ENCODE peak calls at places on chromosome 21, in eight cellular contexts. N is tibial artery; J is heart right ventricle; K is IMR-90; A is pancreas; R is psoas muscle; L is CD8-positive, alpha-beta memory T cell; E is mammary epithelial cell. U is an unnamed sample. For H3K9me3, the result is how much of the 10 kb centered on the place peaks cover.

GRCh38 chr21:46011267-46011967 is 29.8 kb downstream of the COL6A1 start:
- DNase-seq in R (no peak), K (no peak), N (no peak), L (no peak), A (no peak), J (no peak), E (no peak), U (no peak)

GRCh38 chr21:18411565-18411964 is 8.0 kb upstream of the TMPRSS15 start:
- DNase-seq in J (no peak), A (no peak), K (no peak), N (no peak), L (no peak), R (no peak), E (no peak), U (no peak)

GRCh38 chr21:20999567-21000169 is 1.5 kb downstream of the NCAM2 start:
- DNase-seq in E (peak), N (no peak), J (peak), R (no peak), K (peak), A (no peak), L (no peak), U (no peak)

GRCh38 chr21:29267666-29268065 is 31.1 kb upstream of the BACH1 start:
- DNase-seq in K (no peak), L (no peak), A (no peak), N (no peak), J (no peak), R (no peak), E (no peak), U (no peak)

GRCh38 chr21:34651642-34652041 is 17.2 kb upstream of the CLIC6 start:
- DNase-seq in L (no peak), R (no peak), J (no peak), K (no peak), N (no peak), E (no peak), A (no peak), U (no peak)

GRCh38 chr21:34020005-34020847 is 53.2 kb upstream of the MRPS6 start:
- DNase-seq in R (no peak), K (no peak), A (no peak), N (no peak), L (no peak), E (no peak), J (no peak), U (no peak)

GRCh38 chr21:35594905-35595304 is 465.4 kb downstream of the SETD4 start:
- DNase-seq in E (no peak), N (no peak), R (no peak), L (no peak), J (no peak), A (no peak), K (no peak), U (no peak)

GRCh38 chr21:24941316-24942185 is 665.7 kb downstream of the MRPL39 start:
- DNase-seq in L (no peak), R (no peak), E (no peak), A (no peak), J (no peak), N (no peak), K (no peak), U (peak)

GRCh38 chr21:29753216-29753615 is 186.6 kb downstream of the GRIK1 start:
- DNase-seq in E (no peak), J (no peak), A (no peak), L (no peak), N (no peak), R (no peak), K (no peak), U (no peak)

GRCh38 chr21:35565204-35565611 is 495.1 kb downstream of the SETD4 start:
- DNase-seq in L (no peak), E (peak), N (peak), R (peak), K (peak), A (no peak), J (peak), U (peak)

GRCh38 chr21:35674895-35675470 is 385.3 kb downstream of the SETD4 start:
- DNase-seq in L (no peak), J (no peak), R (no peak), K (peak), N (no peak), A (no peak), E (no peak), U (no peak)

GRCh38 chr21:16193758-16194606 is 464.2 kb downstream of the USP25 start:
- DNase-seq in L (no peak), N (peak), K (peak), J (peak), A (no peak), R (peak), E (peak), U (peak)

GRCh38 chr21:29232601-29233541 is 65.9 kb upstream of the BACH1 start:
- DNase-seq in K (peak), L (no peak), J (no peak), R (no peak), E (peak), A (no peak), N (no peak), U (peak)

GRCh38 chr21:29182674-29183073 is 52.2 kb downstream of the MAP3K7CL start:
- DNase-seq in J (no peak), R (no peak), L (no peak), N (no peak), A (no peak), E (no peak), K (peak), U (no peak)

GRCh38 chr21:35390013-35390776 is 341.1 kb upstream of the RUNX1 start:
- DNase-seq in N (no peak), L (no peak), A (no peak), K (peak), R (no peak), E (peak), J (no peak), U (peak)

GRCh38 chr21:35062016-35062415 is 12.9 kb upstream of the RUNX1 start:
- DNase-seq in N (no peak), L (no peak), R (no peak), A (no peak), E (no peak), J (no peak), K (no peak), U (no peak)

GRCh38 chr21:17560377-17560776 is 47.5 kb downstream of the CXADR start:
- DNase-seq in A (no peak), E (no peak), R (no peak), L (no peak), K (peak), J (no peak), N (no peak), U (no peak)

GRCh38 chr21:34520769-34521508 is 8.9 kb upstream of the KCNE1 start:
- DNase-seq in L (no peak), K (no peak), R (no peak), J (no peak), N (no peak), E (no peak), A (no peak), U (no peak)

GRCh38 chr21:35127851-35128250 is 78.7 kb upstream of the RUNX1 start:
- DNase-seq in E (no peak), A (no peak), N (no peak), L (no peak), J (no peak), R (no peak), K (no peak), U (no peak)

GRCh38 chr21:45989355-45990048 is 7.9 kb downstream of the COL6A1 start:
- DNase-seq in L (no peak), N (no peak), E (no peak), K (no peak), A (peak), J (peak), R (peak), U (no peak)

GRCh38 chr21:28671549-28672195 is 321.0 kb downstream of the LTN1 start:
- DNase-seq in N (no peak), R (no peak), A (no peak), J (no peak), L (no peak), E (no peak), K (no peak), U (peak)

GRCh38 chr21:38311091-38311490 is 54.3 kb downstream of the KCNJ15 start:
- DNase-seq in A (no peak), J (no peak), K (no peak), R (no peak), E (no peak), N (no peak), L (no peak), U (no peak)

GRCh38 chr21:14883351-14883750 is 181.4 kb downstream of the NRIP1 start:
- DNase-seq in J (no peak), A (no peak), K (no peak), E (no peak), N (no peak), L (no peak), R (no peak), U (no peak)

GRCh38 chr21:16310191-16310590 is 580.4 kb downstream of the USP25 start:
- DNase-seq in L (no peak), K (no peak), N (no peak), A (no peak), E (no peak), J (no peak), R (no peak), U (no peak)

GRCh38 chr21:34603002-34603709 is 11.8 kb downstream of the RCAN1 start:
- DNase-seq in J (peak), N (peak), L (no peak), A (peak), R (peak), E (peak), K (peak), U (peak)

GRCh38 chr21:22278366-22278765 is 1280.2 kb downstream of the NCAM2 start:
- DNase-seq in K (no peak), L (no peak), R (no peak), J (no peak), N (no peak), E (no peak), A (no peak), U (no peak)

GRCh38 chr21:37742532-37742931 is 173.7 kb downstream of the KCNJ6 start:
- DNase-seq in L (no peak), R (no peak), N (no peak), E (peak), J (no peak), A (no peak), K (peak), U (no peak)

GRCh38 chr21:38639782-38640750 is 141.8 kb upstream of the ERG start:
- DNase-seq in N (no peak), E (no peak), K (no peak), A (no peak), R (no peak), J (no peak), L (no peak), U (peak)

GRCh38 chr21:46156378-46156645 is 933 bp upstream of the FTCD start:
- DNase-seq in E (no peak), R (no peak), L (no peak), K (no peak), N (no peak), J (no peak), A (peak), U (no peak)

GRCh38 chr21:39705849-39706248 is 39.1 kb upstream of the IGSF5 start:
- DNase-seq in E (no peak), R (no peak), J (no peak), A (no peak), N (no peak), L (no peak), K (peak), U (no peak)

GRCh38 chr21:39430457-39430856 is 15.1 kb downstream of the LCA5L start:
- DNase-seq in E (no peak), A (no peak), K (no peak), J (no peak), R (no peak), N (no peak), L (no peak), U (no peak)

GRCh38 chr21:15437873-15438272 is 291.9 kb upstream of the USP25 start:
- DNase-seq in E (peak), R (no peak), A (no peak), K (no peak), J (no peak), N (no peak), L (no peak), U (no peak)

GRCh38 chr21:34612557-34612956 is 2.4 kb downstream of the RCAN1 start:
- DNase-seq in E (no peak), L (no peak), N (no peak), K (no peak), R (no peak), A (no peak), J (no peak), U (no peak)

GRCh38 chr21:46129846-46130651 is 25.3 kb downstream of the FTCD start:
- DNase-seq in E (no peak), R (peak), K (no peak), A (peak), J (no peak), N (no peak), L (no peak), U (no peak)

GRCh38 chr21:38228115-38228514 is 28.7 kb upstream of the KCNJ15 start:
- DNase-seq in R (no peak), K (no peak), A (no peak), N (no peak), J (no peak), L (no peak), E (peak), U (no peak)

GRCh38 chr21:28793043-28793442 is 199.6 kb downstream of the LTN1 start:
- DNase-seq in A (no peak), E (no peak), R (no peak), N (no peak), K (peak), J (peak), L (no peak), U (no peak)

GRCh38 chr21:16954787-16955186 is 558.1 kb upstream of the CXADR start:
- DNase-seq in K (no peak), N (no peak), R (no peak), J (no peak), L (no peak), E (no peak), A (no peak), U (peak)

GRCh38 chr21:23977971-23978370 is 1629.3 kb downstream of the MRPL39 start:
- DNase-seq in A (no peak), E (no peak), N (no peak), J (no peak), K (no peak), R (no peak), L (no peak), U (no peak)

DNA sequence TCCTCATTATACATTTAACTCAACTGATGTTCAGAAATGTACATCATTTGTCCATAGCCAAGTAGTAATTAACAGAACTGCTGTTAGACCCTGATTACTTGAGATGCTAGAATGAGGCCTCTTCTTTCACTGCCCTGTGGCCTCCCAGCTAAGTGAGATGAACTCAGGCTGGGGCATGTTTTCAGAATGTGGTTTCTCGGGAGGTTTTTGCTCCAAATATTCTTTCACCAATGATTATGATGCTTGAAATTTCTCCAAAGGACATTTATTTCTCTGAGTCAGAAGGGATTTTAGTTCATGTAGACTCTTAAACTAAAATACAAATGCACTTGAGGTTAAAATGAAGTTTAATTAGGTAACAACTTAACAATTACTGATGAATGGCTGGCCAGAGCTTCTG is 34.6 kb upstream of the ADAMTS5 start:
- DNase-seq in L (no peak), K (no peak), E (no peak), A (no peak), R (no peak), J (no peak), N (no peak), U (no peak)
- H3K9me3 ChIP-seq in L (under half), K (under half), E (under half), A (under half), R (under half), J (under half), N (under half), U (under half)

GRCh38 chr21:42237577-42237976 is 18.6 kb downstream of the ABCG1 start:
- DNase-seq in A (peak), R (peak), J (no peak), E (no peak), N (no peak), L (peak), K (no peak), U (no peak)

GRCh38 chr21:42236014-42236413 is 17.1 kb downstream of the ABCG1 start:
- DNase-seq in N (no peak), J (peak), A (peak), K (no peak), R (peak), E (no peak), L (no peak), U (no peak)

GRCh38 chr21:42236693-42237092 is 17.8 kb downstream of the ABCG1 start:
- DNase-seq in E (no peak), K (no peak), N (no peak), J (no peak), A (no peak), L (no peak), R (peak), U (no peak)

GRCh38 chr21:42238185-42238934 is 19.4 kb downstream of the ABCG1 start:
- DNase-seq in A (peak), E (no peak), J (no peak), K (no peak), L (peak), R (peak), N (no peak), U (no peak)

DNA sequence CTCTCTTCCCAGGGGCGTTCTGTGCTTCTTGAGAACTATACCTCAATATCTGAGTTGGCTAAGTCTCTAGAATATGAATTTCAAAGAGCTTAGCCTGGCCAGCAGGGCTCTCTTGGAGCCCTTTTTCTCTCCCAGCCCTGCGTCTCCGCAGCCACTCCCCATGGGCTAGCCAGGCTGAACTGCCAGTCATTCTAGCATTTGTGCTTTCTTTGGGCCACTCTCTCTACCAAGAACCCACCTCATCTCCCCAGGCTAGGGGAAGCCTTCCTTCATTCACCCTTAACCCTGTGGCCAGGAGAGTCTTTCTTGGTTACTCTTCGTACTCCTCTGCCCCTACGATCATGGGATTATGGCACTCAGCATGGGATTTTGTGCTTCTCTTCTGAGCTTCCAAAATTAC is 18.2 kb downstream of the ABCG1 start:
- DNase-seq in K (no peak), J (no peak), N (no peak), E (no peak), R (peak), L (no peak), A (peak), U (no peak)
- H3K4me3 ChIP-seq in K (no peak), J (no peak), N (no peak), E (no peak), R (no peak), L (peak), A (no peak), U (no peak)

DNA sequence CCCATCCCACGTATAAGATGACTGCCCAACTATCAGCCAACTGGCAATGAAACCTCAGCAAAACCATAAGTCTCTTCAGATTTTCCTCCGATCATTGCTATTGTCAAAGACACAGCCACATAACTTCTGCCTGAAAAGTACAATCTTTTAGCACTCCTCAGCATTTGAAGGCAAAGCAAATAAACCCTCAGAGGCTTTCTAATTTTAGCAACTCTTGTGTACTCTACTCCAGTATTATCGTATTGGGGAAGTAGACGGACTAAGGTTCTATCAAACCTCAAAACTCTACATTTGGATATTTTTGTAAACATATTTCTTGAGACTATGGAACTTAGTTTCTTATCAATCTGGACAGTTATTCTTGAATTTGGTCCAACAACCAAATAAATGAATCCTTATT is 1206.2 kb upstream of the NCAM2 start:
- DNase-seq in N (no peak), L (no peak), K (no peak), J (no peak), R (no peak), E (no peak), A (no peak), U (no peak)
- H3K9me3 ChIP-seq in N (under half), L (under half), K (under half), J (under half), R (under half), E (under half), A (under half), U (under half)

GRCh38 chr21:44083631-44084291 is 23.4 kb upstream of the PWP2 start:
- DNase-seq in N (no peak), K (no peak), E (no peak), R (no peak), A (no peak), L (peak), J (no peak), U (no peak)

GRCh38 chr21:44082648-44083436 is 24.4 kb upstream of the PWP2 start:
- DNase-seq in K (no peak), E (peak), L (no peak), A (no peak), R (no peak), N (no peak), J (no peak), U (no peak)

GRCh38 chr21:44086636-44087425 is 20.4 kb upstream of the PWP2 start:
- DNase-seq in J (no peak), E (no peak), A (peak), N (no peak), K (no peak), R (no peak), L (no peak), U (no peak)

GRCh38 chr21:44085491-44086321 is 21.5 kb upstream of the PWP2 start:
- DNase-seq in R (no peak), E (no peak), K (no peak), J (no peak), L (no peak), N (no peak), A (peak), U (no peak)

GRCh38 chr21:44084496-44085241 is 22.5 kb upstream of the PWP2 start:
- DNase-seq in A (no peak), K (no peak), R (no peak), L (no peak), J (no peak), N (no peak), E (no peak), U (no peak)
- H3K4me3 ChIP-seq in A (no peak), K (no peak), R (no peak), L (peak), J (no peak), N (no peak), E (no peak), U (no peak)

GRCh38 chr21:10640446-10640845 is 119.1 kb downstream of the TPTE start:
- DNase-seq in A (no peak), L (no peak), K (no peak), R (no peak), N (no peak), E (no peak), J (no peak), U (no peak)
- H3K9me3 ChIP-seq in A (under half), L (under half), K (under half), R (under half), N (under half), E (half or more), J (under half), U (under half)

DNA sequence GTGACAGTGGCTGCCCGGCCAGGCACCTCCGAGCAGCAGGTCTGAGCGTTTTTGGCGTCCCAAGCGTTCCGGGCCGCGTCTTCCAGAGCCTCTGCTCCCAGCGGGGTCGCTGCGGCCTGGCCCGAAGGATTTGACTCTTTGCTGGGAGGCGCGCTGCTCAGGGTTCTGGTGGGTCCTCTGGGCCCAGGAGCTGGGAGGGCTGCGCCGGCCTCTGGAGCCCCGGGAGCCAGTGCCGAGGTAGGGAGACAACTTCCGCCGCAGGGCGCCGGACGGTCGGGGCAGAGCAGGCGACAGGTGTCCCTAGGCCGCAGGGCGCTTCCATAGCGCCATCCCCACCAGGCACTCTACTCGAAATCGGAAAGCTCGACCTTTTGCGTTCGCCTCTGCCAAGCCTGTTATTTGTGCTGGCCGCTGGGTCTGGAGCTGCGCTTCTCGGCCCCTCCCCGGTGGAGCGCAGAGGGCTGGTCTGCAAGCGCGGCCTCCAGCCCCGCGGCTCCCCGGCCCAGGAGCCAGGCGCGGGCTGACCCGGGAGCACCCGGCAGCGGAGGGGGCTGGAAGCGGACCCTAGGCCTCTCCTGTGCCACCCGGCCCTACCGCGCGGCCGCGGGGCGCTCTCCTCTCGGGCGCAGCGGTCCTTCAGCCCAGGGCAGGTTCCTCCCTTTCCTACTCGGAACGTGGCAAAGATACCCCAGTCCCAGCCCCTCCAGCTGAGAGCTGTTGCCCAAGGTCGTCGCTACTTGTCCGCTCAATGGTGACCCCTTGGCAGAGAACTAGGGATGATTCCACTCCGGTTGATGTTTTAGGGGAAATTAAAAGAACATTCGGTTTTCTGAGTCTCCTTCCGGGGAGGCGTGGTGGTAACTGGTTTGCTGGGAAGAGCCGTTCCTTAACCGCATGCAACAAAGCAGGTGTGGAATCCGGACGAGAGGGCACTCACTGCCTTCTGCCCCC is 2.3 kb downstream of the SIM2 start:
- DNase-seq in R (no peak), L (no peak), A (peak), J (no peak), E (no peak), N (no peak), K (no peak), U (peak)
- H3K4me3 ChIP-seq in R (peak), L (no peak), A (peak), J (peak), E (no peak), N (peak), K (peak), U (peak)

U was measured in MG63.